ENCODE peak calls at places on chromosomes 2 and 18, in seven cellular contexts. T is HCT116, A is cardiac fibroblast, Z is psoas muscle, L is WERI-Rb-1, R is A549, S is hepatocyte. M is an unnamed sample.
A peak's percentile ranks its signal among the peaks of the same experiment; 100 is the strongest.

GRCh38 chr2:195312662-195313061 is 344.4 kb upstream of the SLC39A10 start:
- DNase-seq in R (no peak), S (no peak), Z (no peak), L (no peak), T (no peak), A (no peak), M (no peak)

GRCh38 chr2:172080641-172081230 is 4.6 kb upstream of the DLX1 start:
- DNase-seq in L (no peak), A (no peak), S (no peak), T (no peak), R (no peak), Z (no peak), M (no peak)

GRCh38 chr2:241903121-241904010 is 33.8 kb downstream of the RTP5 start:
- DNase-seq in S (no peak), Z (no peak), A (no peak), L (peak; percentile 94), R (no peak), T (no peak), M (no peak)

GRCh38 chr18:62877448-62878221 is 162.3 kb downstream of the PHLPP1 start:
- DNase-seq in Z (no peak), S (peak; percentile 6), L (no peak), T (no peak), R (peak; percentile 38), A (peak; percentile 42), M (peak; percentile 34)

GRCh38 chr2:63785096-63785495 is 56.6 kb upstream of the UGP2 start:
- DNase-seq in Z (no peak), T (no peak), R (no peak), S (no peak), L (no peak), A (no peak), M (no peak)

GRCh38 chr2:201532686-201533304 is 81.3 kb downstream of the STRADB start:
- DNase-seq in L (no peak), S (no peak), R (no peak), Z (no peak), T (peak; percentile 90), A (peak; percentile 91), M (peak; percentile 81)

GRCh38 chr2:64563436-64563938 is 39.4 kb downstream of the AFTPH start:
- DNase-seq in S (no peak), T (no peak), L (no peak), A (no peak), Z (no peak), R (no peak), M (no peak)

GRCh38 chr2:144645055-144645778 is 125.3 kb upstream of the ZEB2 start:
- DNase-seq in S (no peak), A (peak; percentile 41), R (no peak), T (no peak), L (no peak), Z (no peak), M (peak; percentile 56)

DNA sequence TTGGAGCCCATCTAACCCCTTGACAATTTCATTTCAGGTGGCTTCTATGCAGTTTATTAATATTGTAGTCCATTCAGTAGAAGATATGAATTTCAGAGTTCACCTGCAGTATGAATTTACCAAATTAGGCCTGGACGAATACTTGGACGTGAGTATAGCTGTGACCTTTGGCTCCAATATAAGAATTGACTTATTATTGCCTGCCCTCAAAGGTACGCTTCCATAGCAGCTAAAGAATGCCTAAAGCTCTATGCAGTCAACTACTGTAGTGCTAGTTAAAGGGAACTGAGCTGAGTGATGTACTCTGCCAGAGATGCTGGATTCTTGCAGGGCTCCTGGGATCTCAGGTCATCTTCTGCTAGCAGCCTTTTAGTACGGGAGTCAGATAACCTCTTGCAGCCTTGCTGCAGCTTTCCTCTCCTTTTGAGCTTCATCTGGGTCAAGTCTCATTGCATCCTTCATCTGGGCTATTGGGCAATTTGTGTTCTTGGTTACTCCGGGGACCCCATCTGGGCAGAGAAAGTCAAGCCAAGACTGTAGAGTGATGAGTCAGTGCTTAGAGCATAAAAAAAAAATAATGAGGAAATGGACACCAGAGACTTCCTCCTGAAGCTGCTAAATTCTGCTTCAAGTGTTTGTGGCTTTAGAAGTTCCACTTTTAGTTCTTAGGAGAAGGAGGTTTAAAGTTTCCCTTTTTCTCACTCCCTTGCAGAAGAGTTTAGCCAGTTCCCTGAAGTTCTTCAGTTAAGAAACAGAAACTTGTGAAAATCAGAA is 105.6 kb downstream of the PRPF40A start:
- DNase-seq in S (peak; percentile 37), R (peak; percentile 9), T (no peak), Z (peak; percentile 62), A (peak; percentile 89), L (no peak), M (peak; percentile 83)
- H3K4me3 ChIP-seq in S (no peak overlapping the region), R (no peak overlapping the region), T (no peak overlapping the region), Z (peak overlapping the region; percentile 35), A (no peak overlapping the region), L (no peak overlapping the region), M (no peak overlapping the region)

GRCh38 chr2:106058469-106059137 is 135.5 kb downstream of the UXS1 start:
- DNase-seq in T (no peak), L (no peak), R (no peak), S (no peak), A (no peak), Z (no peak), M (no peak)
- H3K4me3 ChIP-seq in T (no peak overlapping the region), L (no peak overlapping the region), R (no peak overlapping the region), S (no peak overlapping the region), A (no peak overlapping the region), Z (no peak overlapping the region), M (no peak overlapping the region)

DNA sequence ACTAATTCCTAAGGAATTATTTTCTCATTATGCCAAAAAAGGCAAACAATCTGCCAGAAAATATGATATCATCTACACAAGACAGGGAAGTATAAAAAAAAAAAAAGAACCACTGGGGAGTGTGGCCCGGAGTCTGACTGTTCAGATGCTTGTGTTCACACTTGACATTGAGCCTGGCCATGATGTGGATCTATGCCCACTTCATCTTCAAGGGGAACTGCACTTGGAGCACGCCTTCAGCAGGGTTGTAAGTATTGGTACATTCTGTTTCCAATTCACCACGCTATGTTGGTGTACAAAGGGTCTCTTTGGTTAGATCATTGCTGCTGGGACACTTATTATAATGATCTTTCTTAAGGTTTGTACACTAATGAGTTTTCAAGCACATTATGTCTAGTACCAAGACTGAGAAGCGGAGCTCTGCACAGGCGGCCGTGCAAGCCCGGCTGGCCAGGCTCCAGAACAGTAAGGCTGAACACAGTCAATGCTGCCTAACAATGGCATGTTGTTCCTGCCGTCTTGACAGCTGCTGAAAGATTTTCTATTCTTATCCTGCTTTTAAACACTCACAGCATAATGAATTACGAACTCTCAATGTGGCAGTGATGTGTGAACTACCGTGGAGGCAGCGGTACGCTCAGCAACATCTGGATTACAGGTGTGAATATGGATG is 788.4 kb upstream of the SOX11 start:
- DNase-seq in L (no peak), A (no peak), S (no peak), Z (no peak), T (no peak), R (no peak), M (no peak)
- H3K4me3 ChIP-seq in L (no peak overlapping the region), A (no peak overlapping the region), S (no peak overlapping the region), Z (no peak overlapping the region), T (no peak overlapping the region), R (no peak overlapping the region), M (no peak overlapping the region)

DNA sequence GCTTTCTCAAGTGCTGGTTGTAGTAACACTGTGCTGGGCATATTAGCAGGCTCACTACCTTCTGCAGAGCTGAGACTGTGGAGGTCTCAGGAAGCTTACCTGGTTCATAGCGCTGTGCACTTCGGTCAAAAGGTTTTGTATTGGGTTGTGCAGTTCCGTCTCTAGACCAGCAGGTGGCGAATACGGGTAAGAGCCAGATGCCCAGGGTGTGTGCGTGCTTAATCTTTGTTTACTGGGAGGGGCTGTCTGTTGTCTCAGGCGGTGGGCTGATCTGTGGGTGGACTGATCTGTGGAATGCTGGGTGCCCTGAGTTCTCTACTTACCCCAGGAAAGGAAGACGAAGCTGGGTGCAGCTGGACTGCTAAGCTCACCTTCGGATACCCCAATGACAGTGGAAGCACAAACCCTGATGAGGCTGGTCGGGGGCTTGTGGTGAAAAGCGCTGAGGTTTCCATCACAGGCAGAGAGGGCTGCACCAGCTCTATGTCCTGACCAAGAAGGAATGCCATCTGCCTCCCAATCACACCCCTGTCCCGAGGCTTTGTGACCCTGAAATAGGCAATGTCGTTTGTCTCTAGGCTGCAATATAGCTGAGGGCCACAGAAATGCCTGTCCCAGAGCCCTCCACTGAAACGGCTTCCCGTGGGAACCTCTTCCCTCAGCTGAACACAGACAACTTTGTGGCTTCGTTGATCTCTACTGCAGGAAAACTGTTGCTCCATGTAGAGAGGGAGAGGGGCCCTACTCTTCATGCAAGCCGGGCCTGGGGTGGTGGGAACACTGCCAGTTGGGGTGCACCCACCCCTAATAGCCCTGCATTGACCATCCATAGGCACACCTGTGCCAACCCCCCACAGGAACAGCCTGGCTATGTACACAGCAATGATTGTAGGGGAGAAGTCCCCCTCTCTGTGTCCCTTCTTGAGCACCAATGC is 45.9 kb upstream of the FAM117B start:
- DNase-seq in T (peak; percentile 64), Z (peak; percentile 70), L (peak; percentile 86), S (peak; percentile 91), R (peak; percentile 76), A (peak; percentile 80), M (no peak)
- H3K4me3 ChIP-seq in T (no peak overlapping the region), Z (peak overlapping the region; percentile 41), L (peak overlapping the region; percentile 32), S (no peak overlapping the region), R (no peak overlapping the region), A (no peak overlapping the region), M (peak overlapping the region; percentile 9)

GRCh38 chr18:76801567-76802505 is 20.5 kb upstream of the ZNF236 start:
- DNase-seq in R (peak; percentile 49), S (peak; percentile 72), L (peak; percentile 73), A (peak; percentile 53), Z (peak; percentile 77), T (no peak), M (no peak)
- H3K4me3 ChIP-seq in R (peak overlapping the region; percentile 56), S (no peak overlapping the region), L (peak overlapping the region; percentile 50), A (peak overlapping the region; percentile 21), Z (peak overlapping the region; percentile 57), T (peak overlapping the region; percentile 38), M (peak overlapping the region; percentile 40)

GRCh38 chr2:238369516-238370481 is 49.5 kb downstream of the TRAF3IP1 start:
- DNase-seq in S (no peak), Z (no peak), L (peak; percentile 36), R (no peak), T (no peak), A (no peak), M (no peak)
- H3K4me3 ChIP-seq in S (no peak overlapping the region), Z (no peak overlapping the region), L (no peak overlapping the region), R (no peak overlapping the region), T (no peak overlapping the region), A (no peak overlapping the region), M (no peak overlapping the region)